ENCODE peak calls at places on chromosome 17, in ten cellular contexts. Q is fibroblast of lung; W is coronary artery; O is stomach; X is keratinocyte; K is CD4-positive, alpha-beta memory T cell; T is effector memory CD4-positive, alpha-beta T cell; V is kidney; U is heart right ventricle; D is ascending aorta. E is an unnamed sample.
A peak's percentile ranks its signal among the peaks of the same experiment; 100 is the strongest.

GRCh38 chr17:15467592-15467991 is at the start of gene CDRT4:
- DNase-seq in Q (no peak), W (no peak), O (no peak), X (no peak), K (no peak), T (no peak), V (no peak), U (no peak), D (no peak), E (no peak)

GRCh38 chr17:3835410-3836229 is 10.4 kb downstream of the NCBP3 start:
- DNase-seq in Q (no peak), W (no peak), O (no peak), X (no peak), K (no peak), T (no peak), V (no peak), U (peak; percentile 56), D (no peak), E (no peak)

GRCh38 chr17:4249452-4250029 is 14.2 kb downstream of the ANKFY1 start:
- DNase-seq in Q (peak; percentile 60), W (no peak), O (no peak), X (no peak), K (no peak), T (no peak), V (no peak), U (no peak), D (no peak), E (no peak)

GRCh38 chr17:27600471-27600870 is 30.5 kb upstream of the LGALS9 start:
- DNase-seq in Q (no peak), W (no peak), O (no peak), X (no peak), K (no peak), T (no peak), V (no peak), U (no peak), D (no peak), E (no peak)

GRCh38 chr17:68133370-68134045 is 98.0 kb downstream of the KPNA2 start:
- DNase-seq in Q (no peak), W (no peak), O (no peak), X (no peak), K (no peak), T (no peak), V (no peak), U (no peak), D (no peak), E (no peak)

GRCh38 chr17:40322417-40323315 is 13.7 kb downstream of the RARA start:
- DNase-seq in Q (peak; percentile 78), W (peak; percentile 93), O (peak; percentile 70), X (no peak), K (peak; percentile 98), T (peak; percentile 91), V (peak; percentile 92), U (peak; percentile 90), D (peak; percentile 94), E (peak; percentile 85)

GRCh38 chr17:13160281-13160680 is 142.5 kb upstream of the ELAC2 start:
- DNase-seq in Q (no peak), W (no peak), O (no peak), X (no peak), K (no peak), T (no peak), V (no peak), U (no peak), D (no peak), E (no peak)

GRCh38 chr17:35713069-35713728 is 18.2 kb upstream of the RASL10B start:
- DNase-seq in Q (peak; percentile 80), W (no peak), O (no peak), X (no peak), K (no peak), T (no peak), V (no peak), U (peak; percentile 51), D (peak; percentile 91), E (peak; percentile 62)

GRCh38 chr17:78391843-78392242 is 13.4 kb downstream of the PGS1 start:
- DNase-seq in Q (peak; percentile 45), W (no peak), O (no peak), X (no peak), K (no peak), T (no peak), V (no peak), U (no peak), D (no peak), E (no peak)

GRCh38 chr17:17811381-17812210 is 25.2 kb downstream of the SREBF1 start:
- DNase-seq in Q (peak; percentile 55), W (no peak), O (no peak), X (no peak), K (no peak), T (no peak), V (no peak), U (no peak), D (no peak), E (no peak)

GRCh38 chr17:11880714-11881113 is 116.6 kb downstream of the ZNF18 start:
- DNase-seq in Q (no peak), W (no peak), O (no peak), X (peak; percentile 2), K (no peak), T (no peak), V (no peak), U (peak; percentile 7), D (no peak), E (no peak)

GRCh38 chr17:61161615-61162134 is 238.0 kb upstream of the TBX2 start:
- DNase-seq in Q (no peak), W (no peak), O (no peak), X (no peak), K (no peak), T (no peak), V (no peak), U (no peak), D (no peak), E (no peak)

GRCh38 chr17:47057831-47058230 is 78.8 kb upstream of the RPRML start:
- DNase-seq in Q (no peak), W (no peak), O (no peak), X (no peak), K (no peak), T (no peak), V (no peak), U (no peak), D (no peak), E (no peak)

GRCh38 chr17:78862073-78863023 is 21.7 kb upstream of the USP36 start:
- DNase-seq in Q (peak; percentile 99), W (peak; percentile 95), O (peak; percentile 76), X (no peak), K (no peak), T (no peak), V (peak; percentile 94), U (peak; percentile 73), D (peak; percentile 96), E (peak; percentile 93)

GRCh38 chr17:58789160-58789559 is 33.5 kb downstream of the PPM1E start:
- DNase-seq in Q (no peak), W (no peak), O (no peak), X (no peak), K (no peak), T (no peak), V (no peak), U (no peak), D (no peak), E (no peak)

GRCh38 chr17:15981646-15982580 is 17.6 kb downstream of the ZSWIM7 start:
- DNase-seq in Q (peak; percentile 53), W (no peak), O (no peak), X (no peak), K (no peak), T (no peak), V (no peak), U (no peak), D (no peak), E (no peak)

GRCh38 chr17:76235883-76236282 is 4.4 kb downstream of the RNF157 start:
- DNase-seq in Q (no peak), W (no peak), O (no peak), X (no peak), K (no peak), T (no peak), V (no peak), U (no peak), D (no peak), E (no peak)
- H3K27ac ChIP-seq in Q (no peak overlapping the region), W (no peak overlapping the region), O (no peak overlapping the region), X (no peak overlapping the region), K (no peak overlapping the region), T (no peak overlapping the region), V (no peak overlapping the region), U (no peak overlapping the region), D (no peak overlapping the region), E (no peak overlapping the region)

DNA sequence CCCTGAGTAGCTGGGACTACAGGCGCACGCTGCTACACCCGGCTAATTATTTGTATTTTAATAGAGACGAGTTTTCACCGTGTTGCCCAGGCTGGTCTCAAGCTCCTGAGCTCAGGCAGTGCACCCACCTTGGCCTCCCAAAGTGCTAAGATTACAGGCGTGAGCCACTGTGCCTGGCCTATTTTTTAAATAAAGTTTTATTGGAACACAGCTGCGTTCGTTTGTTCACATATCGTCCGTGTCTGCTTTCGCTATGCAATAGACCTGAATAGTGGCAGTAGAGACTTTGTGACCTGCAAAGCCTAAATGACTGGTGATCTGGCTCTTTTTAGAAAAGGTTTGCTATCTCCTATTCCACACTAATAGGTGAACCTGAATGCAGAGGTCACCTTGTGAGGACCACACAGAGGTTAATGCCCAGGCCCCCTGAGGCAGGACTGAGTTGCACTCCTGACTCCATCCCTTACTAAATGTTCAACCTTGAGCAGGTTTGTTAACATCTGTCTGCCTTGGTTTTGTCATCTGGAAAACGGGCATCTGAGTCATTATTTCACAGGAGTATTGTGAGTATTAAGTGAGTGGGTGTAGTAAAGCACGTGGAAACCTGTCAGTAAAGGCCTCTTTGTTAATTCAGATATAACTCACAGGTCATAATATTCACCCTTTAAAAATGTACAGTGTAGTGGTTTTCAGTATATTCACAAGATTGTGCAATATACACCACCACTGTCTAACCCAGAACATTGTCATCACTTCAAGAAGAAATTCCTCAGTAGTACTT is 157.5 kb upstream of the CACNG5 start:
- DNase-seq in Q (peak; percentile 78), W (peak; percentile 21), O (no peak), X (peak; percentile 82), K (no peak), T (no peak), V (no peak), U (no peak), D (no peak), E (no peak)
- H3K27ac ChIP-seq in Q (no peak overlapping the region), W (no peak overlapping the region), O (peak overlapping the region; percentile 83), X (peak overlapping the region; percentile 12), K (no peak overlapping the region), T (no peak overlapping the region), V (no peak overlapping the region), U (no peak overlapping the region), D (no peak overlapping the region), E (no peak overlapping the region)

DNA sequence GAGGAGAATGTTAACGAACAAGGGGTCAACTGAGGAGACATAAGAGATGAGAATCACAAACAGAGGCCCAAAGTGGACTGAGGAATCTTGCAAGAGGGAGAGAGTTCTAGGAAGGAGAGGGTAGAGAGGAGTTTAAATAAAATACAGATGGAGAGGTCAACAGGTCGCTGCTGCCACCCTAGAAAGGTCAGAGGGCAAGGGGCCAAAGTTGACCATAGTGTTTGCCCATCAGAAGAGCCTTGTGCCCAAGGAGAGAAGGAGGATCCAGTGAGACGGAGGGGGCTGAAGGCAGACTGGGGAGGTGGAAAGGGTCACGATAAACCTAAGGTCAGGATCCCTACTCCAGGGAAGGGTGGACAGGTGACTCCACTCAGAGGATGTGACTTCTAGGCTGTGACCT is 6.9 kb upstream of the ITGA3 start:
- DNase-seq in Q (no peak), W (no peak), O (no peak), X (no peak), K (no peak), T (no peak), V (no peak), U (no peak), D (no peak), E (no peak)
- H3K27ac ChIP-seq in Q (no peak overlapping the region), W (no peak overlapping the region), O (no peak overlapping the region), X (no peak overlapping the region), K (no peak overlapping the region), T (no peak overlapping the region), V (no peak overlapping the region), U (no peak overlapping the region), D (no peak overlapping the region), E (no peak overlapping the region)

GRCh38 chr17:32264823-32265191 is 825 bp upstream of the RHBDL3 start:
- DNase-seq in Q (no peak), W (no peak), O (no peak), X (no peak), K (no peak), T (no peak), V (peak; percentile 55), U (no peak), D (no peak), E (no peak)
- H3K27ac ChIP-seq in Q (no peak overlapping the region), W (peak overlapping the region; percentile 38), O (peak overlapping the region; percentile 49), X (no peak overlapping the region), K (no peak overlapping the region), T (no peak overlapping the region), V (no peak overlapping the region), U (no peak overlapping the region), D (no peak overlapping the region), E (no peak overlapping the region)

E was measured in thoracic aorta.